ENCODE peak calls at places on chromosomes 2 and 18, in ten cellular contexts. Z is mesendoderm, O is neural progenitor cell, X is PC-9, U is OCI-LY7, S is HepG2, Y is HCT116, C is GM23248, T is MM.1S, Q is fibroblast of lung. I is an unnamed sample. For H3K4me1 and H3K79me2, the result is how much of the 10 kb centered on the place peaks cover.

GRCh38 chr2:241381872-241382271 is 25.8 kb downstream of the FARP2 start:
- DNase-seq in Z (no peak), O (no peak), X (no peak), U (no peak), S (no peak), Y (no peak), C (no peak), T (no peak), Q (no peak), I (no peak)

GRCh38 chr2:39213015-39213414 is 30.8 kb downstream of the CDKL4 start:
- DNase-seq in Z (no peak), O (no peak), X (no peak), U (no peak), S (no peak), Y (no peak), C (no peak), T (no peak), Q (no peak), I (no peak)

GRCh38 chr2:213766465-213766891 is 482.2 kb downstream of the SPAG16 start:
- DNase-seq in Z (peak), O (no peak), X (no peak), U (peak), S (no peak), Y (no peak), C (peak), T (peak), Q (no peak), I (no peak)

GRCh38 chr2:227460833-227461232 is 11.1 kb upstream of the AGFG1 start:
- DNase-seq in Z (no peak), O (no peak), X (no peak), U (no peak), S (no peak), Y (no peak), C (peak), T (no peak), Q (no peak), I (no peak)

GRCh38 chr2:172308253-172308935 is 119.0 kb upstream of the ITGA6 start:
- DNase-seq in Z (no peak), O (no peak), X (no peak), U (no peak), S (no peak), Y (no peak), C (no peak), T (no peak), Q (no peak), I (no peak)

GRCh38 chr2:231223458-231223970 is 25.1 kb downstream of the ARMC9 start:
- DNase-seq in Z (peak), O (no peak), X (no peak), U (no peak), S (no peak), Y (no peak), C (no peak), T (no peak), Q (no peak), I (no peak)

GRCh38 chr18:22467760-22468553 is 50.2 kb upstream of the CTAGE1 start:
- DNase-seq in Z (no peak), O (no peak), X (peak), U (no peak), S (no peak), Y (peak), C (peak), T (no peak), Q (peak), I (peak)

GRCh38 chr2:111958901-111959300 is 60.5 kb downstream of the MERTK start:
- DNase-seq in Z (peak), O (no peak), X (no peak), U (no peak), S (no peak), Y (no peak), C (peak), T (no peak), Q (no peak), I (no peak)

GRCh38 chr18:75316826-75317225 is 106.2 kb downstream of the TSHZ1 start:
- DNase-seq in Z (no peak), O (no peak), X (no peak), U (no peak), S (no peak), Y (no peak), C (no peak), T (no peak), Q (no peak), I (no peak)

GRCh38 chr2:13942111-13942510 is 690.4 kb upstream of the LRATD1 start:
- DNase-seq in Z (no peak), O (no peak), X (no peak), U (no peak), S (no peak), Y (no peak), C (no peak), T (no peak), Q (no peak), I (no peak)

GRCh38 chr18:79692886-79693285 is 13.3 kb downstream of the CTDP1 start:
- DNase-seq in Z (no peak), O (no peak), X (no peak), U (no peak), S (no peak), Y (no peak), C (no peak), T (no peak), Q (no peak), I (no peak)

GRCh38 chr2:101718993-101719571 is 21.6 kb downstream of the MAP4K4 start:
- DNase-seq in Z (no peak), O (no peak), X (no peak), U (peak), S (no peak), Y (no peak), C (peak), T (no peak), Q (no peak), I (peak)

GRCh38 chr2:161412346-161412745 is 3.8 kb upstream of the TBR1 start:
- DNase-seq in Z (no peak), O (no peak), X (no peak), U (no peak), S (no peak), Y (no peak), C (no peak), T (peak), Q (peak), I (no peak)

GRCh38 chr2:160794926-160795325 is 301.3 kb upstream of the RBMS1 start:
- DNase-seq in Z (no peak), O (no peak), X (no peak), U (no peak), S (no peak), Y (no peak), C (no peak), T (no peak), Q (peak), I (no peak)

GRCh38 chr18:52999633-53000032 is 659.6 kb downstream of the DCC start:
- DNase-seq in Z (no peak), O (no peak), X (no peak), U (no peak), S (no peak), Y (no peak), C (no peak), T (no peak), Q (no peak), I (no peak)

GRCh38 chr2:158810761-158811470 is 15.8 kb downstream of the DAPL1 start:
- DNase-seq in Z (no peak), O (no peak), X (no peak), U (no peak), S (no peak), Y (no peak), C (no peak), T (no peak), Q (no peak), I (no peak)

GRCh38 chr2:197915548-197916265 is 111.3 kb downstream of the PLCL1 start:
- DNase-seq in Z (no peak), O (no peak), X (no peak), U (no peak), S (no peak), Y (no peak), C (peak), T (no peak), Q (peak), I (no peak)

GRCh38 chr2:208645226-208645625 is 238.6 kb downstream of the PTH2R start:
- DNase-seq in Z (no peak), O (no peak), X (no peak), U (no peak), S (no peak), Y (no peak), C (no peak), T (no peak), Q (no peak), I (no peak)

DNA sequence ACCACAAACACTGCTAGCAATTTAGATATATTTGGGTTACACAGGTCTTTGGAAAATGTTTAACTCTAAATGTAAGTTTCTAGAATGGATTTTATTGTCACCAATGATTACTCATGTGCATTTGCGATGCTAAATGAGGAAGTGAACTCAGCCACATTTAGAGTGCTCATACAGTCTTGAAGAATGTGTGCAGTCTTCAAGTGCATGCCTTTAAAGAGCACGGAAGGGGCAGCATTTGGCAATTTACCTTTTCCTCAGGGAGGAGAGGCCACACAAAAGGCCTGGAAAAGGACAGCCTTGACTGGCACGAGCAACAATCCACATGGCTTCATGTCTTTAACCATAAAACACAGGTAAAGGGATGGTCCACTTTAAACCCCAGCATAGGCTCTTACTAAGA is 78.5 kb upstream of the STK17B start:
- DNase-seq in Z (no peak), O (no peak), X (no peak), U (peak), S (no peak), Y (no peak), C (peak), T (peak), Q (peak), I (peak)
- H3K4me3 ChIP-seq in Z (no peak), O (no peak), X (no peak), U (peak), S (no peak), Y (no peak), C (no peak), T (no peak), Q (no peak), I (no peak)

GRCh38 chr2:237437566-237437965 is 23.6 kb upstream of the COL6A3 start:
- DNase-seq in Z (no peak), O (no peak), X (no peak), U (no peak), S (no peak), Y (no peak), C (no peak), T (no peak), Q (no peak), I (no peak)
- H3K4me1 ChIP-seq in Z (under half), O (under half), X (under half), U (under half), S (under half), Y (under half), C (half or more), T (under half), Q (under half), I (half or more)

GRCh38 chr18:58262581-58262980 is 218.6 kb downstream of the NEDD4L start:
- DNase-seq in Z (no peak), O (no peak), X (no peak), U (no peak), S (no peak), Y (no peak), C (no peak), T (no peak), Q (no peak), I (no peak)

GRCh38 chr18:58266291-58266690 is 222.3 kb downstream of the NEDD4L start:
- DNase-seq in Z (no peak), O (no peak), X (no peak), U (no peak), S (no peak), Y (no peak), C (no peak), T (no peak), Q (no peak), I (no peak)

GRCh38 chr18:58263733-58264469 is 219.9 kb downstream of the NEDD4L start:
- DNase-seq in Z (no peak), O (no peak), X (no peak), U (no peak), S (no peak), Y (no peak), C (peak), T (no peak), Q (no peak), I (peak)

GRCh38 chr18:58264846-58265245 is 220.8 kb downstream of the NEDD4L start:
- DNase-seq in Z (no peak), O (no peak), X (no peak), U (no peak), S (no peak), Y (no peak), C (no peak), T (peak), Q (no peak), I (no peak)

DNA sequence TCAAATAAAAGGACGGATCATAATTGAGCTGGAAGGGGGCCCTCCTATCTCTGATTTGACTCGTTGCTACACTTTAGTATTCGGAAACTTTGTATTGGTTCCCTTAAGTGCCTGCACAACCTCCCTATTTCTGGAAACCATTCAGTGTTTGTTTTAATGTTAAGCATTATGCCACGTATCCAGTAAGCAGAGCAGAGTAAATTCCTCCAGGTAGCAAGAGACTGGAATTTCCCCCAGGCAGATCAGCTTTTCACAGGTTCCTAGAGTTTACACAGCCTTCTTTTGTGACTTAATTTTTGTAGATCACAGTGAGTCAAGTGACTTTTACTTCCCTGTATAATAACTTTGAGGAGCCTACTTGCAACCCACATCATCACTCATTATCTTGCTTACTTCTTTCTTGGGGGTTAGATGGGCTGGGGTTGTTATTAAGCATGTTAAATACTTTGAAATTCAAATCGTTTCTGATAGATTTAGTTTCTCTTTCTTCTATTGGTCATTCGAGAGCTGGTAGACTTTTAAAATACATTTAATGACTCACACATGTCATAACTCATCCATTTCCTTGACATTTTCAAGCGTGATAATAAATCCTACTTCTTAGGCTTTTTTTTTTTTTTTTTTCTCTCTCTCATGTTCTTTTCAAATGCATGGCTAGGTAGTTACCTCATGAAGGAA is 219.2 kb downstream of the NEDD4L start:
- DNase-seq in Z (peak), O (no peak), X (peak), U (no peak), S (no peak), Y (peak), C (no peak), T (no peak), Q (peak), I (peak)
- H3K79me2 ChIP-seq in Z (under half), O (under half), X (half or more), U (under half), S (under half), Y (under half), C (under half), T (under half), Q (under half), I (half or more)

GRCh38 chr18:10953672-10954071 is 195.7 kb downstream of the PIEZO2 start:
- DNase-seq in Z (no peak), O (no peak), X (no peak), U (peak), S (no peak), Y (no peak), C (no peak), T (peak), Q (no peak), I (no peak)
- H3K4me3 ChIP-seq in Z (no peak), O (no peak), X (no peak), U (peak), S (no peak), Y (no peak), C (no peak), T (no peak), Q (no peak), I (no peak)

I was measured in PC-3.